ENCODE peak calls at places on chromosomes 12 and 14, in five cellular contexts. M is myocyte; F is activated CD4-positive, CD25-positive, alpha-beta regulatory T cell treated with anti-CD3 and anti-CD28 coated beads, Interleukin-2, amount 50 U/mL, for 72 hours; O is HTR-8/SVneo; A is psoas muscle. S is an unnamed sample.

GRCh38 chr12:11085419-11085818 is 6.7 kb downstream of the TAS2R43 start:
- DNase-seq in M (no peak), F (no peak), O (no peak), A (no peak), S (no peak)

GRCh38 chr14:53956427-53957201 is at the start of gene BMP4:
- DNase-seq in M (no peak), F (no peak), O (peak), A (peak), S (peak)

GRCh38 chr14:101398011-101398410 is 163.3 kb upstream of the DIO3 start:
- DNase-seq in M (no peak), F (no peak), O (no peak), A (no peak), S (no peak)

GRCh38 chr12:49750027-49750977 is 8.9 kb downstream of the TMBIM6 start:
- DNase-seq in M (no peak), F (no peak), O (no peak), A (no peak), S (no peak)

GRCh38 chr14:20343855-20344205 is 395 bp downstream of the PARP2 start:
- DNase-seq in M (no peak), F (no peak), O (no peak), A (no peak), S (no peak)

GRCh38 chr14:49993565-49993964 is 100.7 kb downstream of the ARF6 start:
- DNase-seq in M (no peak), F (no peak), O (no peak), A (no peak), S (no peak)

GRCh38 chr14:39426605-39427004 is 5.6 kb downstream of the FBXO33 start:
- DNase-seq in M (peak), F (no peak), O (peak), A (no peak), S (no peak)

GRCh38 chr12:45503887-45504286 is 225.6 kb upstream of the ARID2 start:
- DNase-seq in M (no peak), F (no peak), O (no peak), A (no peak), S (no peak)

GRCh38 chr12:27221625-27222387 is 22.3 kb upstream of the STK38L start:
- DNase-seq in M (no peak), F (no peak), O (no peak), A (no peak), S (no peak)

GRCh38 chr14:70808023-70808401 is 1.3 kb downstream of the MAP3K9 start:
- DNase-seq in M (no peak), F (peak), O (peak), A (no peak), S (no peak)

GRCh38 chr12:34404377-34405285 is 382.3 kb downstream of the ALG10 start:
- DNase-seq in M (no peak), F (peak), O (no peak), A (peak), S (peak)

GRCh38 chr14:19878029-19878642 is 3.2 kb downstream of the OR4K2 start:
- DNase-seq in M (peak), F (no peak), O (peak), A (no peak), S (no peak)

GRCh38 chr12:100494026-100494425 is 20.4 kb downstream of the NR1H4 start:
- DNase-seq in M (no peak), F (no peak), O (no peak), A (no peak), S (no peak)

GRCh38 chr14:64745511-64746041 is 41.4 kb downstream of the PLEKHG3 start:
- DNase-seq in M (peak), F (no peak), O (no peak), A (peak), S (no peak)